ENCODE peak calls at places on chromosomes 4 and X, in five cellular contexts. V is brain microvascular endothelial cell, P is fibroblast of villous mesenchyme, O is progenitor cell of endocrine pancreas, A is A549. Q is an unnamed sample.
A peak's percentile ranks its signal among the peaks of the same experiment; 100 is the strongest.

GRCh38 chr4:123640271-123640670 is 243.7 kb downstream of the SPRY1 start:
- DNase-seq in V (no peak), P (peak; percentile 45), O (no peak), A (no peak), Q (peak; percentile 54)

GRCh38 chr4:109729563-109730293 is at the start of gene PLA2G12A:
- DNase-seq in V (peak; percentile 9), P (peak; percentile 39), O (peak; percentile 87), A (peak; percentile 38), Q (peak; percentile 41)

GRCh38 chrX:136496359-136496767 is 1.0 kb upstream of the HTATSF1 start:
- DNase-seq in V (no peak), P (no peak), O (no peak), A (no peak), Q (no peak)

GRCh38 chrX:41335590-41336331 is 1.8 kb downstream of the DDX3X start:
- DNase-seq in V (peak; percentile 12), P (peak; percentile 37), O (no peak), A (no peak), Q (no peak)

GRCh38 chrX:54786972-54787371 is 11.1 kb downstream of the ITIH6 start:
- DNase-seq in V (no peak), P (no peak), O (no peak), A (no peak), Q (no peak)

GRCh38 chr4:118682928-118683327 is 2.3 kb upstream of the METTL14 start:
- DNase-seq in V (no peak), P (peak; percentile 45), O (no peak), A (peak; percentile 13), Q (peak; percentile 49)

GRCh38 chr4:183636488-183636887 is 22.5 kb downstream of the RWDD4 start:
- DNase-seq in V (peak; percentile 29), P (no peak), O (no peak), A (peak; percentile 36), Q (no peak)

GRCh38 chr4:109879081-109879480 is 31.2 kb downstream of the LRIT3 start:
- DNase-seq in V (no peak), P (no peak), O (no peak), A (no peak), Q (no peak)

GRCh38 chrX:2299871-2300270 is 200.9 kb downstream of the DHRSX start:
- DNase-seq in V (no peak), P (no peak), O (no peak), A (no peak), Q (peak; percentile 32)

GRCh38 chr4:53619431-53619830 is 28.1 kb upstream of the LNX1 start:
- DNase-seq in V (no peak), P (no peak), O (no peak), A (no peak), Q (no peak)

GRCh38 chr4:53618321-53618720 is 27.0 kb upstream of the LNX1 start:
- DNase-seq in V (no peak), P (no peak), O (no peak), A (no peak), Q (no peak)

GRCh38 chr4:53622739-53623151 is 31.5 kb upstream of the LNX1 start:
- DNase-seq in V (peak; percentile 37), P (peak; percentile 97), O (no peak), A (no peak), Q (peak; percentile 90)

GRCh38 chr4:53617101-53617680 is 25.9 kb upstream of the LNX1 start:
- DNase-seq in V (no peak), P (peak; percentile 97), O (no peak), A (no peak), Q (no peak)

GRCh38 chr4:53620956-53621355 is 29.7 kb upstream of the LNX1 start:
- DNase-seq in V (no peak), P (no peak), O (no peak), A (no peak), Q (no peak)
- TF ChIP-seq CTCF in V (no peak), P (peak; percentile 18), O (peak; percentile 32), A (no peak), Q (peak; percentile 7)

DNA sequence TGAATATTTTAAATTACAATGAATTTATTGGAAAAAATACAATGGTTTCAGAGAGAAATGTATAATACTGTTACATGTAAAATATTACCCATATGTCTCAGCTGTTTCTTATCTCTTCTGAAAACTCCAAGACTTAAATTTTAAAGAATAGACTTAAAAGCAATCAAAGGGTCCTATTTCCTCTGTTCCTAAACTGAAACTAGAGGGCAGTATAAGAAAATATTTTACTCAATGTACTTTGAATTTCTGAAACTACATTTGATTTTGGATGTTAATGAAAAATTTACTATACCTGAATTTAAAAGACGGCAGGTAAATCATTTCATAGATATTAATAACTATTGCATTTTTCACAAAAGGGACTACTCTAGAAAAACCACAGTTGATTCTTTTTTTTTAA is 200.2 kb downstream of the LRBA start:
- DNase-seq in V (no peak), P (no peak), O (no peak), A (no peak), Q (no peak)
- TF ChIP-seq CTCF in V (no peak), P (peak; percentile 21), O (no peak), A (no peak), Q (no peak)

DNA sequence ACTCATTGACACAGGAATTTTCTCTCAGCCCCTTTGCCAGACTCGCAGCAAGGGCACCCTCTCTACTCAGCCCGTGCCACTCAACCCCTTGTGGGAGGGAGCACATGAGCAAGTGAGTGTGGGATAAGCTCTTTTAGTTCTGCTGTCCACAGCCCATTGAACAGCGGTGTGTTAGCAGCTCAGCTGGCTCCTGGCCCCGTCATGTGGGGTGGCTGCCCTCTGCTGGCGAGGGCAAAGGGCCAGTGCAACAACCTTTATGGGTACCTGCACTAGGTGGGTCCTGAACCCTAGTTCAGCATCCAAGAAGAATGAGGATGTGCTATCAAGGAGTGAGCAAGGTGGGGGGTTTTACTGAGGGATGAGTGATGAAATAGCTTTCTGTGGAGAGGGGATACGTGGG is 85.0 kb upstream of the ZNF81 start:
- DNase-seq in V (no peak), P (peak; percentile 19), O (no peak), A (no peak), Q (peak; percentile 40)
- TF ChIP-seq CTCF in V (peak; percentile 60), P (peak; percentile 41), O (peak; percentile 28), A (peak; percentile 30), Q (peak; percentile 41)

GRCh38 chr4:94256833-94257232 is 49.2 kb downstream of the SMARCAD1 start:
- DNase-seq in V (no peak), P (no peak), O (no peak), A (no peak), Q (peak; percentile 19)

GRCh38 chr4:94267037-94267436 is 59.4 kb downstream of the SMARCAD1 start:
- DNase-seq in V (no peak), P (no peak), O (no peak), A (no peak), Q (no peak)

DNA sequence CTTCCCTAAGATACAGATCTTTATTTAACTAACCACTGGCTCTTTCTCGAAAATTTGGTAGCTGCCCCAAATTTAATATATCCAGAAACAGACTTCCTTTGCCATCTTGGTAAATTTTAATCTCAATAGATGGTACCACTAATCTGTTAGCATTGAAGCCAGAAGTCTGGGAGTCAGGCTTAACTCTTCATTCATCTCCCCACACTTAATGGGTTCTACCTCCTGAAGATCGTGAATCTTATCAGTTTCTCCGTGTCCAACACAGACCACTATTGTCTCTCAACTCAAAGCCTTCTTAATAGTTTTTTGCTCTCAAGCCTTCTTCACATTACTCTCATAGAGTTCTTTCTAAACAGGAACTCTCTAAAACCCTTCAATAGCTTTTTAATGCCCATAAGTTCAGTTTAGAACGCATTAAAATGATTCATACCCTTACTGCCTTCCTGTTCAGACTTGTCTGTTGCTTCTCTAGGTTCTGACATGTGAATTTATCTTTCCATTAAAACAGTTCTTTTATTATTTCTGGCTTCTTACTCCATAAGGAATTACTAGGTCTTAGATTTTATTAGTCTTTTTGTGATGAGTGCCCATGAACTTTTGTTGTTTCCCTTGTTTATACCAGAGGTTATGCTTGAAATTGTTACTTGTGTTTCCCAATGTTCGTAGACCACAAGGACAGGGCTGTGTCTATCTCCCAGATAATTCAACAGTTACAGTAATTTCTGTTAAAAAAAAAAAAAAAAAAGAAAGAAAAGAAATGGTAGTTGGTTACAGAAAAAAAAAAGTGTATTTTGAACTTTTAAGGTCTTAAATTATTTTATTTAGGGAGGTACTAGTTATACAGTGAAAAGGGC is 54.7 kb downstream of the SMARCAD1 start:
- DNase-seq in V (no peak), P (peak; percentile 25), O (no peak), A (no peak), Q (peak; percentile 3)
- TF ChIP-seq CTCF in V (no peak), P (no peak), O (no peak), A (no peak), Q (no peak)

GRCh38 chr4:7200801-7201200 is 8.5 kb downstream of the SORCS2 start:
- DNase-seq in V (no peak), P (no peak), O (no peak), A (no peak), Q (no peak)
- TF ChIP-seq CTCF in V (no peak), P (no peak), O (no peak), A (no peak), Q (no peak)